ENCODE peak calls at places on chromosomes 13 and 19, in five cellular contexts. C is EL; W is effector CD4-positive, alpha-beta T cell; O is cardiac muscle cell; Q is left ventricle myocardium inferior. F is an unnamed sample.

GRCh38 chr13:99572921-99573320 is 71.6 kb downstream of the TM9SF2 start:
- DNase-seq in C (no peak), W (no peak), O (peak; percentile 55), Q (no peak), F (no peak)

GRCh38 chr13:28684257-28684656 is 25.3 kb downstream of the POMP start:
- DNase-seq in C (no peak), W (no peak), O (no peak), Q (no peak), F (no peak)

GRCh38 chr13:97261254-97262015 is 39.3 kb downstream of the MBNL2 start:
- DNase-seq in C (no peak), W (no peak), O (no peak), Q (no peak), F (no peak)

GRCh38 chr19:9078651-9079050 is 8.2 kb upstream of the OR1M1 start:
- DNase-seq in C (no peak), W (no peak), O (no peak), Q (no peak), F (no peak)

GRCh38 chr13:20227288-20227687 is 4.8 kb downstream of the GJB6 start:
- DNase-seq in C (no peak), W (no peak), O (no peak), Q (no peak), F (no peak)

GRCh38 chr19:39223703-39224279 is 19.7 kb upstream of the SYCN start:
- DNase-seq in C (no peak), W (no peak), O (peak; percentile 56), Q (no peak), F (no peak)

GRCh38 chr19:2371656-2372055 is 11.6 kb downstream of the TMPRSS9 start:
- DNase-seq in C (peak; percentile 83), W (no peak), O (no peak), Q (no peak), F (no peak)

GRCh38 chr19:49362048-49362925 is at the start of gene TEAD2:
- DNase-seq in C (peak; percentile 70), W (no peak), O (peak; percentile 65), Q (peak; percentile 86), F (no peak)

GRCh38 chr13:46812398-46812797 is 15.4 kb upstream of the ESD start:
- DNase-seq in C (no peak), W (no peak), O (no peak), Q (no peak), F (no peak)

GRCh38 chr13:97435794-97436193 is 1.8 kb downstream of the RAP2A start:
- DNase-seq in C (peak; percentile 13), W (no peak), O (peak; percentile 25), Q (no peak), F (no peak)

GRCh38 chr13:48126944-48127814 is 32.3 kb upstream of the MED4 start:
- DNase-seq in C (peak; percentile 68), W (peak; percentile 23), O (peak; percentile 86), Q (peak; percentile 84), F (peak; percentile 74)

GRCh38 chr13:111486331-111486730 is 165.9 kb downstream of the TEX29 start:
- DNase-seq in C (no peak), W (no peak), O (no peak), Q (no peak), F (no peak)

GRCh38 chr13:112686364-112686763 is 3.5 kb upstream of the ATP11A start:
- DNase-seq in C (no peak), W (no peak), O (no peak), Q (no peak), F (no peak)

GRCh38 chr19:3538965-3539742 is at the start of gene TEKTIP1:
- DNase-seq in C (no peak), W (no peak), O (no peak), Q (no peak), F (no peak)

GRCh38 chr19:11204943-11205349 is 7.6 kb upstream of the KANK2 start:
- DNase-seq in C (peak; percentile 37), W (no peak), O (no peak), Q (no peak), F (no peak)

GRCh38 chr19:33419763-33420080 is 46.2 kb downstream of the CEBPG start:
- DNase-seq in C (no peak), W (no peak), O (no peak), Q (no peak), F (no peak)

GRCh38 chr19:49597703-49597974 is 6.7 kb downstream of the PRR12 start:
- DNase-seq in C (no peak), W (no peak), O (no peak), Q (no peak), F (no peak)

GRCh38 chr13:99454518-99455183 is 46.6 kb upstream of the TM9SF2 start:
- DNase-seq in C (no peak), W (no peak), O (no peak), Q (no peak), F (no peak)

GRCh38 chr19:6733338-6734095 is 3.9 kb downstream of the GPR108 start:
- DNase-seq in C (no peak), W (no peak), O (no peak), Q (no peak), F (no peak)

GRCh38 chr13:74203576-74203975 is 69.4 kb upstream of the KLF12 start:
- DNase-seq in C (peak; percentile 53), W (no peak), O (no peak), Q (no peak), F (no peak)

GRCh38 chr13:36341718-36342117 is 4.5 kb downstream of the SPART start:
- DNase-seq in C (peak; percentile 74), W (no peak), O (peak; percentile 55), Q (no peak), F (no peak)

GRCh38 chr19:18896421-18896841 is 473 bp upstream of the CERS1 start:
- DNase-seq in C (peak; percentile 21), W (no peak), O (no peak), Q (no peak), F (no peak)

GRCh38 chr13:86135856-86136255 is 336.6 kb upstream of the SLITRK6 start:
- DNase-seq in C (no peak), W (no peak), O (no peak), Q (no peak), F (no peak)

GRCh38 chr19:45098521-45099464 is 5.8 kb downstream of the PPP1R37 start:
- DNase-seq in C (no peak), W (no peak), O (peak; percentile 65), Q (peak; percentile 45), F (no peak)

GRCh38 chr19:1073063-1073955 is 6.3 kb downstream of the ARHGAP45 start:
- DNase-seq in C (no peak), W (no peak), O (no peak), Q (no peak), F (no peak)

GRCh38 chr13:107678075-107678689 is 537.2 kb downstream of the LIG4 start:
- DNase-seq in C (no peak), W (no peak), O (no peak), Q (no peak), F (no peak)

GRCh38 chr19:2391118-2391725 is 31.2 kb downstream of the TMPRSS9 start:
- DNase-seq in C (peak; percentile 67), W (peak; percentile 14), O (peak; percentile 84), Q (no peak), F (peak; percentile 55)

GRCh38 chr19:49533551-49534488 is 6.0 kb downstream of the RCN3 start:
- DNase-seq in C (peak; percentile 52), W (peak; percentile 75), O (peak; percentile 74), Q (peak; percentile 81), F (peak; percentile 84)

GRCh38 chr19:29547981-29548380 is 22.2 kb downstream of the VSTM2B start:
- DNase-seq in C (no peak), W (no peak), O (no peak), Q (no peak), F (no peak)

GRCh38 chr19:2546128-2547032 is 70.5 kb downstream of the GADD45B start:
- DNase-seq in C (no peak), W (no peak), O (peak; percentile 54), Q (peak; percentile 90), F (peak; percentile 44)

GRCh38 chr19:42197375-42197817 is 20.1 kb downstream of the DEDD2 start:
- DNase-seq in C (no peak), W (no peak), O (no peak), Q (no peak), F (no peak)

GRCh38 chr19:21133633-21134032 is 8.2 kb upstream of the ZNF431 start:
- DNase-seq in C (no peak), W (no peak), O (no peak), Q (no peak), F (no peak)

F was measured in CD8-positive, alpha-beta memory T cell.